ENCODE peak calls at places on chromosome 7, in seven cellular contexts. E, J, U, H, N, V and B are unnamed samples.

GRCh38 chr7:157032644-157033482 is 22.4 kb upstream of the MNX1 start:
- DNase-seq in E (no peak), J (no peak), U (no peak), H (no peak), N (no peak), V (no peak), B (no peak)

GRCh38 chr7:111424768-111425167 is 137.5 kb downstream of the IMMP2L start:
- DNase-seq in E (peak; percentile 70), J (no peak), U (no peak), H (no peak), N (no peak), V (no peak), B (no peak)

GRCh38 chr7:44062903-44063295 is 2.5 kb downstream of the PGAM2 start:
- DNase-seq in E (no peak), J (no peak), U (no peak), H (no peak), N (no peak), V (no peak), B (no peak)

GRCh38 chr7:28608766-28609165 is 196.4 kb downstream of the CREB5 start:
- DNase-seq in E (no peak), J (no peak), U (no peak), H (no peak), N (no peak), V (no peak), B (no peak)

GRCh38 chr7:1055084-1055450 is 10.7 kb downstream of the GPR146 start:
- DNase-seq in E (no peak), J (peak; percentile 88), U (no peak), H (peak; percentile 60), N (no peak), V (peak; percentile 80), B (peak; percentile 77)

GRCh38 chr7:150716368-150716767 is at the start of gene GIMAP1:
- DNase-seq in E (no peak), J (no peak), U (no peak), H (peak; percentile 67), N (no peak), V (peak; percentile 56), B (peak; percentile 73)

GRCh38 chr7:30796105-30796869 is 25.1 kb downstream of the MINDY4 start:
- DNase-seq in E (peak; percentile 67), J (no peak), U (no peak), H (no peak), N (no peak), V (no peak), B (no peak)

GRCh38 chr7:151705744-151706567 is 171.0 kb downstream of the PRKAG2 start:
- DNase-seq in E (peak; percentile 59), J (no peak), U (no peak), H (peak; percentile 15), N (no peak), V (no peak), B (peak; percentile 53)

GRCh38 chr7:54546081-54546985 is 4.2 kb downstream of the VSTM2A start:
- DNase-seq in E (no peak), J (no peak), U (no peak), H (no peak), N (no peak), V (no peak), B (no peak)

GRCh38 chr7:57343901-57344622 is 105.9 kb upstream of the ZNF716 start:
- DNase-seq in E (no peak), J (no peak), U (no peak), H (no peak), N (no peak), V (no peak), B (no peak)

GRCh38 chr7:57339198-57339944 is 110.6 kb upstream of the ZNF716 start:
- DNase-seq in E (no peak), J (no peak), U (no peak), H (no peak), N (no peak), V (no peak), B (no peak)

GRCh38 chr7:57342954-57343353 is 107.0 kb upstream of the ZNF716 start:
- DNase-seq in E (no peak), J (no peak), U (no peak), H (no peak), N (no peak), V (no peak), B (no peak)

GRCh38 chr7:57348646-57349269 is 101.2 kb upstream of the ZNF716 start:
- DNase-seq in E (no peak), J (no peak), U (no peak), H (no peak), N (no peak), V (no peak), B (no peak)

DNA sequence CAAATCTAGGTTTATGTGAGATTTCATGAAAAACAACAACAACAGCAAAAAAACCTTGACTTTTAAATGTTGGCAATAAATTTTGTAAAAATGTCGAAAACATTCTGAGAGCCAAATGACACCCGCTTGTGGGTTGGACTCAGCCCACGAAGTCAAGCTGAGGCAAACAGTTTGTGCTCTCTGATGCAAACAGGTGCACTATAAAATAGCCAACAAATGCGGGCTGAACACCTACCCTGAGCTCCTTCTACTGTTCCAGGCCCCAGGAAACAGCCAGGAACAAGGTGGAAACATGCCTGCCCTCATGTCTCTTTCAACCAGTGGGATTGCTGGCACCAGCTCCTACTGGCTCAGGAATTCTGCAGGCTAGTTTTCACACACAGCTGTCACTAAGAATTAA is 105.0 kb upstream of the ZNF716 start:
- DNase-seq in E (no peak), J (no peak), U (no peak), H (no peak), N (no peak), V (no peak), B (no peak)
- H3K9me3 ChIP-seq in E (no peaks in the 10 kb centered on the region), J (peaks cover 15% of the 10 kb centered on the region), U (peaks cover 77% of the 10 kb centered on the region), H (peaks cover 12% of the 10 kb centered on the region), N (no peaks in the 10 kb centered on the region), V (no peaks in the 10 kb centered on the region), B (no peaks in the 10 kb centered on the region)

GRCh38 chr7:56174346-56175085 is 58.3 kb upstream of the NUPR2 start:
- DNase-seq in E (no peak), J (no peak), U (no peak), H (no peak), N (no peak), V (no peak), B (no peak)
- H3K9me3 ChIP-seq in E (no peaks in the 10 kb centered on the region), J (no peaks in the 10 kb centered on the region), U (no peaks in the 10 kb centered on the region), H (no peaks in the 10 kb centered on the region), N (no peaks in the 10 kb centered on the region), V (peaks cover 2% of the 10 kb centered on the region), B (peaks cover 5% of the 10 kb centered on the region)

DNA sequence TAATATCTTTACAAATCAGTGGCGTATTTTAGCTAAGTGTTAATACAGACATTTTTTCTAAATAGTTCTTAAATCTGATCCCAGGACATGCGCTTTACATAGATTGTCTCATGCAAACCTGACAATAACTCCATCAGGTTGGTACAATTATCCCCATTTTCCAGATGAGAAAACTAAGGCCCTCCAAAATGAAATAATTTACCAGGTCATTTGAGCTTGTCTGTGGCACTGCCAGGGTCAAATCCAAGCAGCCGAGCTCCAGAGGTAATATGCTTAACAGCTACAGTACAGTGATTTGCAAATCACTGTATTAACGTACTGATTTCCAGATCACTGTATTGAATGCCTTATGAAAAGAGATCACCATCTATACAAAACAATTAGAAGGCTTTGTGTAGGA is 223.1 kb downstream of the CHCHD3 start:
- DNase-seq in E (no peak), J (no peak), U (no peak), H (no peak), N (no peak), V (no peak), B (no peak)
- H3K9me3 ChIP-seq in E (no peaks in the 10 kb centered on the region), J (no peaks in the 10 kb centered on the region), U (peaks cover 5% of the 10 kb centered on the region), H (no peaks in the 10 kb centered on the region), N (no peaks in the 10 kb centered on the region), V (no peaks in the 10 kb centered on the region), B (no peaks in the 10 kb centered on the region)

GRCh38 chr7:158487546-158488224 is 99.9 kb downstream of the PTPRN2 start:
- DNase-seq in E (no peak), J (no peak), U (no peak), H (no peak), N (no peak), V (no peak), B (no peak)
- H3K9me3 ChIP-seq in E (no peaks in the 10 kb centered on the region), J (no peaks in the 10 kb centered on the region), U (peaks cover 6% of the 10 kb centered on the region), H (no peaks in the 10 kb centered on the region), N (no peaks in the 10 kb centered on the region), V (no peaks in the 10 kb centered on the region), B (no peaks in the 10 kb centered on the region)

DNA sequence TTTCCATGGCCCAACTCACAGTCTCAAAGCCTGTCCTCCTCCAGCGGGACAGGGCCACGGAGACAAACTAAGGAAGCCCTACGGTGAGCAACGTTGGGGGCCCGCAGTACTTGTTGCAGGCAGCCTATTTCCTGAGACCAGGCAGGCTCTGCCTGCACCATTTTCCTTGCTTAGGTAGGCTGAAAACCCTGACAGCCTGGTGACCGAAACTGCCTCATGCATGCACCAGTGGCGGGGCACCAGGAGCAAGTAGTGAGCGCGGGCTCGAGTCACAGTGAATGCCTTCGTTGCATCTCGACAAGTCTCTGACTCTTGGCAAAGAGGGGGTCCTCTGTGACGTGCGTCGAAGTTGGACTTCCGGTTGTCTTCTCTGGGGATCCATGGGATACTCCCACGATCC is 23.3 kb upstream of the ZNF273 start:
- DNase-seq in E (no peak), J (peak; percentile 18), U (peak; percentile 2), H (no peak), N (no peak), V (no peak), B (no peak)
- H3K9me3 ChIP-seq in E (no peaks in the 10 kb centered on the region), J (peaks cover 3% of the 10 kb centered on the region), U (peaks cover 17% of the 10 kb centered on the region), H (no peaks in the 10 kb centered on the region), N (no peaks in the 10 kb centered on the region), V (no peaks in the 10 kb centered on the region), B (no peaks in the 10 kb centered on the region)